ENCODE peak calls at places on chromosome 19, in nine cellular contexts. W is LNCaP clone FGC; V is D721Med; L is choroid plexus epithelial cell; G is fibroblast of gingiva; F is cardiac muscle cell; X is stimulated activated CD4-positive, alpha-beta T cell treated with anti-CD3 and anti-CD28 coated beads, Interleukin-1b, Interleukin-23, amount 100 ng/mL, for 24 hours; R is iPS DF 6.9; B is fibroblast of the aortic adventitia. M is an unnamed sample.

GRCh38 chr19:40217027-40217810 is 965 bp downstream of the TTC9B start:
- DNase-seq in L (no peak), G (no peak), X (no peak), R (no peak), W (peak), V (no peak), F (peak), B (no peak), M (no peak)

GRCh38 chr19:990746-991145 is 6.6 kb downstream of the WDR18 start:
- DNase-seq in G (no peak), B (no peak), W (no peak), R (no peak), X (no peak), L (no peak), V (no peak), F (no peak), M (no peak)

GRCh38 chr19:47047272-47047930 is 1.0 kb downstream of the TMEM160 start:
- DNase-seq in G (no peak), L (no peak), X (no peak), R (no peak), F (no peak), B (no peak), W (no peak), V (no peak), M (no peak)

GRCh38 chr19:9849786-9850185 is 14.7 kb downstream of the PIN1 start:
- DNase-seq in V (no peak), B (no peak), R (no peak), W (no peak), L (no peak), F (no peak), G (no peak), X (no peak), M (no peak)

GRCh38 chr19:1275976-1276619 is 768 bp downstream of the FAM174C start:
- DNase-seq in R (no peak), G (no peak), B (no peak), L (no peak), X (no peak), F (no peak), V (no peak), W (no peak), M (no peak)

GRCh38 chr19:34232566-34233481 is 21.5 kb upstream of the GARRE1 start:
- DNase-seq in B (peak), R (no peak), W (no peak), F (no peak), L (peak), V (peak), X (no peak), G (peak), M (peak)

GRCh38 chr19:43625918-43626579 is 6.6 kb upstream of the ZNF428 start:
- DNase-seq in X (no peak), F (peak), L (no peak), W (no peak), B (no peak), G (no peak), V (no peak), R (no peak), M (peak)

GRCh38 chr19:18029617-18030338 is 21.8 kb downstream of the ARRDC2 start:
- DNase-seq in B (no peak), V (no peak), G (peak), W (peak), F (no peak), X (no peak), R (no peak), L (no peak), M (no peak)

GRCh38 chr19:4768934-4769777 is 22.4 kb upstream of the FEM1A start:
- DNase-seq in G (peak), R (peak), F (peak), X (peak), W (peak), B (peak), L (peak), V (peak), M (peak)

GRCh38 chr19:58558623-58559274 is 338 bp upstream of the UBE2M start:
- DNase-seq in X (peak), B (peak), G (peak), V (peak), W (peak), F (peak), R (peak), L (peak), M (peak)

GRCh38 chr19:55600336-55601028 is 394 bp downstream of the ZNF524 start:
- DNase-seq in L (no peak), B (no peak), R (no peak), F (peak), V (peak), X (peak), G (no peak), W (no peak), M (peak)

GRCh38 chr19:7397687-7398086 is 49.0 kb downstream of the ARHGEF18 start:
- DNase-seq in L (peak), F (no peak), B (peak), X (no peak), V (no peak), W (no peak), R (no peak), G (peak), M (peak)

GRCh38 chr19:29667941-29668340 is 2.7 kb downstream of the PLEKHF1 start:
- DNase-seq in L (no peak), G (no peak), W (no peak), R (no peak), F (no peak), B (no peak), V (no peak), X (no peak), M (no peak)

GRCh38 chr19:4694211-4694987 is 24.3 kb upstream of the MYDGF start:
- DNase-seq in W (peak), X (no peak), F (no peak), B (peak), G (peak), L (peak), R (no peak), V (no peak), M (peak)

GRCh38 chr19:4676955-4677731 is 7.0 kb upstream of the MYDGF start:
- DNase-seq in V (no peak), L (peak), W (no peak), R (peak), X (no peak), F (peak), G (peak), B (peak), M (peak)

GRCh38 chr19:48756686-48757085 is 1.4 kb downstream of the FGF21 start:
- DNase-seq in R (no peak), W (no peak), V (no peak), G (no peak), L (no peak), F (no peak), X (no peak), B (no peak), M (no peak)

GRCh38 chr19:6577410-6578125 is 13.4 kb downstream of the CD70 start:
- DNase-seq in X (no peak), F (no peak), W (no peak), G (no peak), B (peak), R (no peak), L (no peak), V (no peak), M (no peak)

GRCh38 chr19:10111405-10111811 is at the start of gene P2RY11:
- DNase-seq in W (no peak), V (peak), L (no peak), B (no peak), G (no peak), X (no peak), R (no peak), F (no peak), M (no peak)

GRCh38 chr19:19562665-19563347 is 24.7 kb downstream of the CILP2 start:
- DNase-seq in L (no peak), F (no peak), V (no peak), B (no peak), R (no peak), G (no peak), W (no peak), X (no peak), M (no peak)

GRCh38 chr19:17843908-17844490 is 3.8 kb downstream of the JAK3 start:
- DNase-seq in F (no peak), X (no peak), L (no peak), B (no peak), W (no peak), R (no peak), G (no peak), V (no peak), M (no peak)

GRCh38 chr19:48419158-48419920 is 25.9 kb downstream of the GRIN2D start:
- DNase-seq in F (peak), G (peak), R (no peak), B (no peak), W (no peak), L (peak), V (no peak), X (peak), M (peak)

GRCh38 chr19:2461751-2462634 is 5.2 kb upstream of the LMNB2 start:
- DNase-seq in W (no peak), R (no peak), F (peak), V (peak), G (peak), X (peak), B (peak), L (peak), M (peak)

GRCh38 chr19:32901504-32902161 is 32.1 kb upstream of the SLC7A9 start:
- DNase-seq in L (no peak), X (no peak), W (no peak), V (no peak), F (no peak), G (no peak), R (no peak), B (no peak), M (no peak)

GRCh38 chr19:27777726-27778125 is 1435.2 kb downstream of the UQCRFS1 start:
- DNase-seq in B (no peak), W (no peak), G (no peak), V (no peak), X (no peak), L (peak), F (no peak), R (no peak), M (no peak)

GRCh38 chr19:58361900-58362271 is 665 bp downstream of the ZNF497 start:
- DNase-seq in V (peak), W (no peak), L (no peak), X (no peak), G (peak), F (no peak), R (no peak), B (no peak), M (no peak)

GRCh38 chr19:50803633-50804419 is 13.6 kb downstream of the ACP4 start:
- DNase-seq in V (no peak), L (peak), W (no peak), R (no peak), B (peak), X (peak), F (peak), G (no peak), M (no peak)

GRCh38 chr19:10230155-10230903 is 802 bp downstream of the S1PR2 start:
- DNase-seq in R (no peak), L (peak), V (no peak), G (peak), B (peak), F (peak), X (peak), W (no peak), M (peak)

GRCh38 chr19:45177817-45178261 is at the start of gene TRAPPC6A:
- DNase-seq in X (no peak), W (no peak), L (peak), R (no peak), F (no peak), G (peak), V (no peak), B (peak), M (peak)

GRCh38 chr19:48969276-48970138 is 4.4 kb downstream of the FTL start:
- DNase-seq in V (no peak), R (no peak), X (no peak), B (peak), L (peak), G (peak), W (no peak), F (no peak), M (no peak)

GRCh38 chr19:47719047-47719885 is 6.0 kb downstream of the EHD2 start:
- DNase-seq in X (no peak), G (peak), L (peak), W (no peak), F (peak), V (no peak), B (peak), R (no peak), M (peak)

GRCh38 chr19:3879656-3880055 is 829 bp upstream of the ATCAY start:
- DNase-seq in R (no peak), L (no peak), X (no peak), W (no peak), B (no peak), G (no peak), V (no peak), F (no peak), M (no peak)

GRCh38 chr19:49468746-49469447 is 5.1 kb upstream of the FLT3LG start:
- DNase-seq in R (peak), F (peak), X (no peak), W (peak), G (peak), B (peak), V (no peak), L (peak), M (peak)

GRCh38 chr19:49793561-49793840 is 19.6 kb downstream of the FUZ start:
- DNase-seq in X (no peak), G (no peak), L (no peak), B (no peak), F (no peak), R (no peak), W (no peak), V (no peak), M (no peak)

GRCh38 chr19:48741222-48741999 is 1.0 kb upstream of the RASIP1 start:
- DNase-seq in L (no peak), X (no peak), G (no peak), R (no peak), B (no peak), V (no peak), W (no peak), F (peak), M (no peak)

GRCh38 chr19:7970716-7971448 is 27.4 kb upstream of the TIMM44 start:
- DNase-seq in X (no peak), W (no peak), V (no peak), L (peak), F (peak), R (peak), G (peak), B (peak), M (peak)

GRCh38 chr19:17553256-17553655 is 2.2 kb upstream of the COLGALT1 start:
- DNase-seq in F (no peak), L (peak), X (no peak), B (peak), W (peak), G (peak), V (no peak), R (no peak), M (peak)

GRCh38 chr19:31378404-31378803 is 29.2 kb upstream of the TSHZ3 start:
- DNase-seq in R (no peak), B (peak), L (peak), G (peak), W (peak), V (no peak), F (no peak), X (no peak), M (peak)

GRCh38 chr19:47518139-47518538 is 3.3 kb upstream of the NAPA start:
- DNase-seq in W (no peak), L (peak), F (no peak), V (no peak), B (no peak), X (no peak), R (no peak), G (no peak), M (peak)

GRCh38 chr19:18847516-18848463 is 16.0 kb downstream of the UPF1 start:
- DNase-seq in W (no peak), L (peak), X (no peak), G (peak), V (no peak), F (no peak), B (peak), R (no peak), M (no peak)